ENCODE peak calls at places on chromosome 15, in five cellular contexts. F is A549, J is GM12878, A is GM23338, M is SK-N-SH. O is an unnamed sample.

GRCh38 chr15:90667063-90667754 is 49.9 kb upstream of the BLM start:
- DNase-seq in F (no peak), A (no peak), J (no peak), M (no peak), O (no peak)

GRCh38 chr15:63891079-63891762 is 57.5 kb upstream of the HERC1 start:
- DNase-seq in M (peak; percentile 80), A (peak; percentile 92), J (peak; percentile 72), F (peak; percentile 87), O (peak; percentile 73)

GRCh38 chr15:89179966-89180875 is 41.2 kb downstream of the RLBP1 start:
- DNase-seq in A (no peak), J (peak; percentile 30), M (no peak), F (no peak), O (no peak)

GRCh38 chr15:65329991-65330735 is 25.7 kb downstream of the RNU5B-1 start:
- DNase-seq in A (peak; percentile 45), J (no peak), F (no peak), M (peak; percentile 19), O (no peak)

GRCh38 chr15:45089712-45090373 is 24.1 kb downstream of the DUOX2 start:
- DNase-seq in A (no peak), M (no peak), F (no peak), J (no peak), O (no peak)

GRCh38 chr15:99441871-99442267 is 123.9 kb upstream of the MEF2A start:
- DNase-seq in M (peak; percentile 19), F (no peak), A (no peak), J (no peak), O (no peak)

GRCh38 chr15:97959738-97960363 is 652 bp upstream of the ARRDC4 start:
- DNase-seq in J (no peak), F (no peak), A (no peak), M (no peak), O (no peak)

GRCh38 chr15:72671531-72671930 is 14.5 kb downstream of the HIGD2B start:
- DNase-seq in F (no peak), A (peak; percentile 10), M (no peak), J (no peak), O (no peak)

GRCh38 chr15:40277472-40277871 is 5.4 kb downstream of the ANKRD63 start:
- DNase-seq in A (no peak), J (no peak), M (no peak), F (no peak), O (no peak)

GRCh38 chr15:99197861-99198260 is 51.5 kb downstream of the TTC23 start:
- DNase-seq in F (no peak), A (no peak), J (no peak), M (no peak), O (no peak)

GRCh38 chr15:99895189-99895955 is 162.1 kb upstream of the LYSMD4 start:
- DNase-seq in J (peak; percentile 66), M (no peak), A (no peak), F (no peak), O (no peak)

GRCh38 chr15:48861813-48862431 is 16.0 kb upstream of the EID1 start:
- DNase-seq in A (peak; percentile 82), J (no peak), F (peak; percentile 68), M (peak; percentile 58), O (peak; percentile 57)

GRCh38 chr15:72116680-72117447 is 1.1 kb downstream of the MYO9A start:
- DNase-seq in A (peak; percentile 70), J (no peak), F (peak; percentile 34), M (no peak), O (no peak)

GRCh38 chr15:95664435-95664834 is 666.1 kb upstream of the NR2F2 start:
- DNase-seq in A (no peak), J (no peak), F (no peak), M (no peak), O (no peak)

GRCh38 chr15:31306426-31307269 is 20.0 kb upstream of the KLF13 start:
- DNase-seq in M (no peak), F (no peak), A (peak; percentile 98), J (no peak), O (no peak)
- TF ChIP-seq REST in M (no peak), F (no peak), A (peak; percentile 20), J (no peak), O (no peak)

DNA sequence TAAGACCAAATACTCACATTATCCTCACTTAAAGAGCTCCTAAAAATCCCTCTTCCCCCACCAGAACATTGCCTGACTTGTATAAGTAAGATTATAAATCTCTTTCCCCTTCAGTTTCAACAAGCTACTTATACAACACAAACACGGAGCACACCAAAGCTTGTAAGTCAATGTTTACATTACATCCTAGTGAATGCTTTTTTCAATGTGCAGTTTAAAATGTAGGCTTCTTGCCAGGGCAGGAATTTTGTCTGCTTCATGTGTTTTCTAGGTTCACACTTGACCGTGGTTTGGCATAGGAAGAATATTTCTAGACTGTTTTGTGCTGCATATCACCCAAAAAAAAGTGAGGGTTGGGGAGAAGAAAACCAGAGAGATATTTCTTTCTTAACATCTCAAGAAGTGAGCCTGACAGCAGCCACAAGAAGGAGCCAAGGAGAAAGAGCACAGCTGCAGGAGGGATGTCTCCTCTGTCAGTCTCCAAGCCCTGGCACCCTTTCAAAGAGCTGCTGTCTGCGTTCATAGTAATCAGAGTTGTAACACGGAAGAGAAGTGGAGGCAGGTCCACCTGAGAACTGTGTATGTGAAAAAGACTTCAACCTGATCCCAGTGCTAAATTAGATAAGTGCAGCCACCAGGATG is 255.8 kb downstream of the MEIS2 start:
- DNase-seq in M (no peak), A (peak; percentile 15), F (peak; percentile 5), J (no peak), O (peak; percentile 13)
- TF ChIP-seq REST in M (no peak), A (no peak), F (no peak), J (no peak), O (no peak)

DNA sequence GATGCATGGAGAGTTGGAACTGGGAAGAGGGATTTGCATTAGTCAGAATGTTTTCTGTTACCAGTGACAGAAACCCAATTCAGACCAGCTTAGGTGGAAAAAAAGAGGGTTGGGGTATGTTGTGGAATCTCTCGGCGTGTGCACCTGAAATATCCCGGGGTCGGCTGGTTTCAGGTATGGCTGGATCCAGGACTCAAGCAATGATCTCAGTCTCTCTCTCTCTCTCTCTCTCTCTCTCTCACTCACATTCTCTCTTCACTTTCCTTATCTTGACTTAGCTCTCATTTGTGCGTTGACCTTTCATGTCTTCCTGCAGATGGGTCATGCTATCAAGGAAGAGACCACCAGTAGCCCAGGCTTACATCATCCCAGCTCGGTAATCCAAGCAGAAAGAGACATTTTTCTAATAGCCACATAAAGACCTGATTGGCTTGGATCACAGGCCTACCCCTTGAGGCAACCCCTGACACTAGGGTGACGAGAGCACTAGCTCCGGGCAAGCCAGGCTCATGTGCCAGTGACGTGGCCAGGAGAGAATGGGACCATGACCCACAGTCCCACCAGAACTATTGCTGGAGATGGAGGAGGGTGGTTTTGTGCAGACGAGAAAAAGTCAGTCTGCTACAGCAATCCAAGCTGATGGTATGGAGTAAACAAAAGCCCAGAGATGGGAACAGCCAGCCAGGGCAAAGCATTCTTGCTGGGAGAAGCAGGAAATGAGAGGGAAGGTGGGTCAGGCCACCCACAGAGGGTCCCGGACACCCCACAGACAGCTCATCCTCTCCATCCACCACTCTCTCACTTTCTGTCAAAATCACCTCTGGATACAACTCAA is 91.7 kb downstream of the CHSY1 start:
- DNase-seq in J (no peak), M (no peak), A (no peak), F (no peak), O (no peak)
- TF ChIP-seq REST in J (no peak), M (no peak), A (no peak), F (no peak), O (no peak)

GRCh38 chr15:42012241-42012640 is 8.6 kb downstream of the PLA2G4E start:
- DNase-seq in J (no peak), F (no peak), M (no peak), A (no peak), O (peak; percentile 19)
- TF ChIP-seq REST in J (no peak), F (no peak), M (no peak), A (no peak), O (no peak)

GRCh38 chr15:80594091-80594889 is 100.8 kb upstream of the ABHD17C start:
- DNase-seq in J (no peak), F (no peak), A (no peak), M (no peak), O (no peak)
- TF ChIP-seq REST in J (no peak), F (no peak), A (no peak), M (no peak), O (no peak)

GRCh38 chr15:69790632-69791031 is 307.1 kb downstream of the TLE3 start:
- DNase-seq in J (no peak), A (no peak), F (no peak), M (no peak), O (no peak)
- TF ChIP-seq REST in J (no peak), A (no peak), F (no peak), M (no peak), O (no peak)

GRCh38 chr15:74179101-74179841 is 5.8 kb downstream of the ISLR start:
- DNase-seq in F (peak; percentile 76), A (no peak), J (no peak), M (peak; percentile 37), O (no peak)
- TF ChIP-seq REST in F (no peak), A (no peak), J (no peak), M (peak; percentile 47), O (no peak)

GRCh38 chr15:81178365-81178764 is 18.3 kb upstream of the IL16 start:
- DNase-seq in M (no peak), F (no peak), A (no peak), J (no peak), O (no peak)
- TF ChIP-seq REST in M (no peak), F (no peak), A (no peak), J (no peak), O (no peak)

DNA sequence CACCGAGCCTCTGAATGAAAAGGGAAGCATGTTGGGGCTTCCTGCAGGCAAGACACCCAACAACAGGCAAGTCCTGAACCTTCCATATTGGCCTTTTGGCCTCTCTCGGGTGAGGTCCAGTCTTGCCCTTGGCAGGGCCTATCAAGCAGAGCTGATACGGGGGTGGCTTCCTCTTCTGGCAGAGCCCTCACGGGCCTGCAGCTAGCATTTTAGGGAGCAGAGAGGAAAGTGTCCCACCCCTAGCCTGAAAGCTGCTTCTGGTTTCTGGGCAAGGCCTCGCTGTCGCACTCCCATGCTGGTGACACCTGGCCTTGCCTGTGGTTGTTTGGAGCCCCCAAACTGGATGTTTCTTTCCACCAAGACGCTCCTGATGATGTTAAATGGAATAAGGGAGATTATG is 31.8 kb upstream of the CTSH start:
- DNase-seq in F (no peak), J (no peak), M (no peak), A (no peak), O (no peak)
- TF ChIP-seq REST in F (no peak), J (no peak), M (no peak), A (no peak), O (no peak)

O was measured in HepG2.